ENCODE peak calls at places on chromosomes 7 and 10, in four cellular contexts. N is lung microvascular endothelial cell, S is NCI-H1436 treated with DMSO at 0.1 percent for 48 hours, T is lower leg skin. G is an unnamed sample.

GRCh38 chr10:80268266-80268665 is 21.2 kb downstream of the MAT1A start:
- DNase-seq in N (no peak), S (no peak), T (no peak), G (no peak)

GRCh38 chr7:47358357-47358756 is 223.6 kb downstream of the TNS3 start:
- DNase-seq in N (no peak), T (no peak), S (no peak), G (no peak)

GRCh38 chr7:78489423-78489822 is 690.9 kb downstream of the PHTF2 start:
- DNase-seq in N (no peak), S (no peak), T (no peak), G (no peak)

GRCh38 chr10:119030421-119031250 is 1.1 kb downstream of the NANOS1 start:
- DNase-seq in S (no peak), T (no peak), N (peak), G (no peak)

GRCh38 chr10:47030191-47030698 is 119.0 kb downstream of the PTPN20 start:
- DNase-seq in N (no peak), S (no peak), T (peak), G (no peak)

GRCh38 chr7:105642264-105642663 is 61.0 kb upstream of the EFCAB10 start:
- DNase-seq in N (no peak), T (no peak), S (no peak), G (no peak)

GRCh38 chr10:33496096-33496495 is 161.6 kb upstream of the NRP1 start:
- DNase-seq in S (no peak), N (no peak), T (no peak), G (no peak)

GRCh38 chr10:58291538-58292174 is 22.7 kb downstream of the CISD1 start:
- DNase-seq in S (peak), T (no peak), N (peak), G (no peak)

GRCh38 chr10:118173326-118173725 is 126.6 kb upstream of the RAB11FIP2 start:
- DNase-seq in T (no peak), N (no peak), S (no peak), G (no peak)

GRCh38 chr10:110008518-110009339 is 945 bp downstream of the ADD3 start:
- DNase-seq in T (no peak), S (no peak), N (peak), G (no peak)

GRCh38 chr7:132511921-132512320 is 64.3 kb downstream of the PLXNA4 start:
- DNase-seq in T (no peak), S (no peak), N (no peak), G (no peak)

GRCh38 chr10:117960345-117960744 is 86.4 kb downstream of the RAB11FIP2 start:
- DNase-seq in N (no peak), T (no peak), S (no peak), G (no peak)

GRCh38 chr7:98651760-98652159 is 34.7 kb downstream of the NPTX2 start:
- DNase-seq in S (no peak), N (no peak), T (no peak), G (no peak)

GRCh38 chr10:79406683-79407396 is 38.6 kb downstream of the ZCCHC24 start:
- DNase-seq in T (no peak), S (peak), N (no peak), G (no peak)

GRCh38 chr10:102410427-102411073 is 8.0 kb downstream of the PSD start:
- DNase-seq in T (no peak), N (no peak), S (no peak), G (no peak)

GRCh38 chr10:34491666-34492065 is 323.4 kb downstream of the PARD3 start:
- DNase-seq in T (no peak), S (no peak), N (no peak), G (no peak)

GRCh38 chr10:37476285-37476684 is 350.9 kb downstream of the ANKRD30A start:
- DNase-seq in T (no peak), S (no peak), N (no peak), G (no peak)

GRCh38 chr10:72375173-72375572 is 20.5 kb upstream of the DNAJB12 start:
- DNase-seq in T (no peak), N (no peak), S (no peak), G (no peak)